ENCODE peak calls at places on chromosomes 2 and 18, in ten cellular contexts. D, W, X, Y, P, F, A, B, H and L are unnamed samples. For H3K27me3, the result is how much of the 10 kb centered on the place peaks cover.

GRCh38 chr2:23320058-23320457 is 64.9 kb upstream of the KLHL29 start:
- DNase-seq in F (no peak), H (no peak), W (no peak), X (no peak), A (no peak), D (no peak), B (no peak), P (peak), Y (no peak), L (no peak)

GRCh38 chr2:6787376-6787775 is 78.3 kb downstream of the CMPK2 start:
- DNase-seq in P (no peak), H (no peak), X (no peak), A (no peak), W (no peak), Y (no peak), D (no peak), F (no peak), B (no peak), L (no peak)

GRCh38 chr2:188122983-188123382 is 168.7 kb upstream of the GULP1 start:
- DNase-seq in Y (no peak), D (no peak), H (no peak), A (peak), F (no peak), B (no peak), X (no peak), W (no peak), P (no peak), L (no peak)

GRCh38 chr2:37523861-37524362 is 147.5 kb downstream of the CDC42EP3 start:
- DNase-seq in A (peak), B (no peak), Y (no peak), D (peak), X (no peak), F (no peak), W (no peak), H (peak), P (no peak), L (no peak)

GRCh38 chr18:3529597-3529996 is 79.6 kb downstream of the TGIF1 start:
- DNase-seq in X (no peak), P (no peak), W (no peak), H (no peak), F (no peak), A (no peak), B (no peak), Y (no peak), D (no peak), L (no peak)

GRCh38 chr2:46082531-46083485 is 214.4 kb upstream of the EPAS1 start:
- DNase-seq in H (no peak), D (no peak), F (no peak), B (no peak), X (no peak), A (peak), Y (no peak), W (no peak), P (no peak), L (no peak)

GRCh38 chr2:196336715-196337617 is 165.6 kb upstream of the STK17B start:
- DNase-seq in P (no peak), B (no peak), D (no peak), X (no peak), H (no peak), W (no peak), F (peak), Y (no peak), A (peak), L (no peak)

GRCh38 chr2:174764281-174765063 is at the start of gene CHRNA1:
- DNase-seq in Y (no peak), W (no peak), P (no peak), D (no peak), H (no peak), F (no peak), B (no peak), X (no peak), A (peak), L (no peak)

GRCh38 chr2:19356545-19357382 is 1.7 kb downstream of the OSR1 start:
- DNase-seq in H (no peak), F (no peak), W (no peak), Y (no peak), D (no peak), B (no peak), A (peak), X (no peak), P (peak), L (peak)

GRCh38 chr18:11689031-11689971 is at the start of gene GNAL:
- DNase-seq in Y (peak), B (peak), P (peak), W (peak), X (no peak), D (peak), A (peak), F (peak), H (peak), L (peak)

GRCh38 chr2:128306081-128306930 is 12.4 kb downstream of the HS6ST1 start:
- DNase-seq in P (peak), X (no peak), W (no peak), H (no peak), F (no peak), B (peak), A (peak), Y (peak), D (peak), L (peak)

GRCh38 chr2:148042219-148042618 is 21.3 kb downstream of the MBD5 start:
- DNase-seq in A (no peak), X (no peak), D (no peak), Y (no peak), W (no peak), F (no peak), H (no peak), B (no peak), P (no peak), L (no peak)

GRCh38 chr18:1618364-1618763 is 713.7 kb downstream of the ADCYAP1 start:
- DNase-seq in H (no peak), D (no peak), A (no peak), W (no peak), F (no peak), X (no peak), B (no peak), Y (no peak), P (no peak), L (no peak)

GRCh38 chr2:72886505-72887031 is 640 bp upstream of the SPR start:
- DNase-seq in B (no peak), P (no peak), X (no peak), D (no peak), H (no peak), W (no peak), F (no peak), A (no peak), Y (no peak), L (no peak)

GRCh38 chr2:60793169-60793568 is 37.1 kb downstream of the PAPOLG start:
- DNase-seq in X (no peak), F (no peak), A (no peak), Y (no peak), B (no peak), H (no peak), W (no peak), D (no peak), P (no peak), L (no peak)

GRCh38 chr2:169086893-169087467 is 17.6 kb downstream of the DHRS9 start:
- DNase-seq in H (no peak), A (no peak), Y (no peak), X (no peak), D (no peak), W (no peak), P (no peak), B (peak), F (no peak), L (no peak)

GRCh38 chr2:55460562-55460961 is 40.9 kb upstream of the CCDC88A start:
- DNase-seq in A (peak), H (no peak), P (no peak), W (no peak), X (no peak), D (no peak), B (no peak), Y (no peak), F (no peak), L (no peak)

GRCh38 chr2:176122633-176123482 is at the start of gene HOXD9:
- DNase-seq in D (peak), B (no peak), H (peak), A (no peak), X (no peak), P (peak), W (no peak), F (no peak), Y (peak), L (peak)
- H3K4me3 ChIP-seq in D (peak), B (peak), H (peak), A (peak), X (peak), P (peak), W (peak), F (peak), Y (peak), L (peak)

DNA sequence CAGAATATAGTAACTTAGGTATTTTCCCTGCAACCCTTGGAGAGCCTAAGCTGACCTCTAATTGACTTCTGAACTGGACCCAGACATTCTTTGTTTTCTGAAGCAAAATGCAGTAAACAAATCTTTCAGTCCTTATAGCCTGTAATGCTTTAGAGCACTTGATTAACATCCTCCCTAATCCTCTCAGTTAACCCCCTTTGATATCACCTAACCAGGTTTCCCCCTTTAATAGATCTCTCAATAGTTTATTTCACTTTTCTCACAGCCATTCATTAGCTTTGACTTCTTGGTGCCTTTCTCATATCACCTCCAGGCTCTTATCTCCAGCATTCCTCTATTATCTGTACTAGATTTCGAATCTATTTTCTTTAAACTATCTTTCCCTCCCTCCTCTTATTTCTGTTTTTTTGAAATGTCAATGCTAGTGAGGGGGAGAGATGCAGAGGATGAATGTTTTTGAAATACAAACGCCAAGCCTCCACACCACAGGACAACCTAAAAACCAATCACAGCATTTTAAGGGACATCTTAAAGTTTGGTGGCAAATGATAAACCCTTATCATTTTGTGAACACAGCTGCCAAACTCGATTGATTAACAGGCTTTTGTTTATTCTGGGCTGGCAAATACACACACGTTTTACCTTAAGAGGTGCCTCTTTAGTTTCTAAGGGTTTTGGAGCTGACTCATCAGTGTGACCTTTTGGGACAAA is 4.6 kb upstream of the MEIS1 start:
- DNase-seq in B (no peak), F (no peak), X (no peak), P (peak), D (no peak), Y (no peak), W (no peak), H (no peak), A (no peak), L (no peak)
- H3K27me3 ChIP-seq in B (half or more), F (under half), X (under half), P (under half), D (under half), Y (under half), W (under half), H (under half), A (under half), L (half or more)

GRCh38 chr2:1867141-1867540 is 122.8 kb upstream of the PXDN start:
- DNase-seq in A (no peak), B (no peak), W (no peak), P (no peak), F (no peak), D (no peak), H (no peak), X (no peak), Y (no peak), L (no peak)
- H3K27ac ChIP-seq in A (no peak), B (no peak), W (no peak), P (no peak), F (no peak), D (no peak), H (no peak), X (no peak), Y (no peak), L (no peak)

DNA sequence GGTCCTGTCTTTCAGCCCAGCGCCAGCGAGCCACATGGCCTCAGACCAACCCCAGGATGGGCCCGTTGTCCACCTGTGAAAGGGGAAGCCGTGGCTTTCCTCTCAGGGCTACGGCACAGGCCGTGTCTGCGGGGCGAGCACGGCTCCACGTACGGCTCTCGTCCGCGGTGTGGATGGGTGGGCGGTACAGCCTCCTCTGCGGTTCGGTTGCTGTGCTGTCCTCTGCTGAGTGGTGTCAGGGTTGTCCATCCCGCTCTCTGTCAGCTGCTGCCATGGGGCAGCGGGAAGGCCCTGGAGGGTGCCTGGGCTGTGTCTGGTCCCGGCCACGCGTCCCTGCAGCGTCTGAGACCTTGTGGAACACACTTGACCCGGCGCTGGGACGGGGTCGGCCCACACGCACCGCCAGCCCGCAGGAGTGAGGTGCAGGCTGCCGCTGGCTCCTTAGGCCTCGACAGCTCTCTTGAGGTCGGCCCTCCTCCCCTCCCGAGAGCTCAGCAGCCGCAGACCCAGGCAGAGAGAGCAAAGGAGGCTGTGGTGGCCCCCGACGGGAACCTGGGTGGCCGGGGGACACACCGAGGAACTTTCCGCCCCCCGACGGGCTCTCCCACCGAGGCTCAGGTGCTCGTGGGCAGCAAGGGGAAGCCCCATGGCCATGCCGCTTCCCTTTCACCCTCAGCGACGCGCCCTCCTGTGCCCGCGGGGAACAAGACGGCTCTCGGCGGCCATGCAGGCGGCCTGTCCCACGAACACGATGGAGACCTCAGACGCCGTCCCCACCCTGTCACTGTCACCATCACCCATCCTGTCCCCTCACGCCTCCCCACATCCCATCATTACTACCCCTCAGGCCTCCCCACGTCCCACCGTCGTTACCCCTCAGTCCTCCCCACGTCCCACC is 128.7 kb downstream of the NFATC1 start:
- DNase-seq in W (no peak), P (peak), X (peak), A (no peak), H (peak), B (peak), Y (peak), D (peak), F (no peak), L (no peak)
- H3K4me3 ChIP-seq in W (peak), P (no peak), X (peak), A (no peak), H (no peak), B (peak), Y (no peak), D (no peak), F (no peak), L (no peak)

GRCh38 chr2:95018861-95019550 is 6.5 kb upstream of the MAL start:
- DNase-seq in A (no peak), D (no peak), F (no peak), P (peak), X (no peak), B (peak), Y (no peak), H (no peak), W (no peak), L (peak)
- H3K27me3 ChIP-seq in A (under half), D (under half), F (under half), P (under half), X (under half), B (under half), Y (under half), H (under half), W (under half), L (under half)

GRCh38 chr2:11407413-11407812 is 58.5 kb downstream of the E2F6 start:
- DNase-seq in A (no peak), F (no peak), D (no peak), B (no peak), W (no peak), X (no peak), Y (no peak), P (no peak), H (no peak), L (no peak)
- H3K27ac ChIP-seq in A (no peak), F (no peak), D (no peak), B (peak), W (no peak), X (no peak), Y (peak), P (no peak), H (peak), L (peak)

GRCh38 chr2:98510322-98510662 is 65.6 kb downstream of the INPP4A start:
- DNase-seq in B (no peak), P (no peak), A (no peak), F (no peak), H (no peak), X (no peak), D (no peak), W (no peak), Y (no peak), L (no peak)

GRCh38 chr2:98514879-98515570 is 70.4 kb downstream of the INPP4A start:
- DNase-seq in D (peak), A (peak), W (no peak), B (no peak), X (no peak), F (no peak), P (no peak), H (no peak), Y (no peak), L (no peak)

GRCh38 chr2:98511981-98512380 is 67.3 kb downstream of the INPP4A start:
- DNase-seq in D (no peak), A (no peak), Y (no peak), W (no peak), B (no peak), X (no peak), H (no peak), P (no peak), F (no peak), L (no peak)

GRCh38 chr2:98514096-98514639 is 69.5 kb downstream of the INPP4A start:
- DNase-seq in D (no peak), H (no peak), B (no peak), P (peak), F (no peak), W (no peak), A (no peak), Y (no peak), X (no peak), L (no peak)

DNA sequence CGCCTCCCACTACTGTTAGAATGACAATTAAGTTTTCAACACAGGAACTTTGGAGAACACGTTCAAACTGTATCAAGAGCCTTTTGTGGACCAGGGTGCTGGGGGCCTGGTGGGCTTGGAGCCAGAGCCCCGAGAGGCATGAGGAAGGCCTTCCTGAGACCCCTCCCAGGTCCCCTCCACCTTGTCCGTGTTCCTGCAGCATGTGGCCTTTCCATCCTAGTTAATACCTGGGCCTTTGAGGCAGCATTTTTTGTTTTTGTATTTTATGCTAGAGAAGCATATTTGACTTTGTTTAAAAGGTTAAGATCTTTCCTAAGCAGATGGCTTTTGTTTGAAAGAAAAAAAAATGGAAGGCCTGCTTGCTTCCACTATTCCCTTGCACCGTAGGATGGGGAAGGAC is 68.0 kb downstream of the INPP4A start:
- DNase-seq in W (no peak), D (no peak), P (no peak), F (no peak), Y (no peak), H (no peak), A (no peak), X (no peak), B (no peak), L (no peak)
- H3K4me3 ChIP-seq in W (no peak), D (no peak), P (peak), F (no peak), Y (no peak), H (no peak), A (no peak), X (no peak), B (no peak), L (no peak)

GRCh38 chr2:219448776-219449476 is 14.3 kb downstream of the SPEG start:
- DNase-seq in H (no peak), F (peak), A (no peak), D (peak), X (no peak), Y (no peak), W (no peak), B (no peak), P (peak), L (no peak)
- H3K27me3 ChIP-seq in H (under half), F (under half), A (under half), D (under half), X (under half), Y (under half), W (under half), B (under half), P (under half), L (half or more)

GRCh38 chr2:62413116-62413663 is 92.8 kb downstream of the TMEM17 start:
- DNase-seq in H (no peak), F (no peak), P (no peak), W (no peak), D (no peak), A (no peak), Y (no peak), B (no peak), X (no peak), L (no peak)

GRCh38 chr2:62412347-62412742 is 93.7 kb downstream of the TMEM17 start:
- DNase-seq in P (no peak), D (no peak), Y (no peak), F (no peak), B (no peak), H (no peak), W (no peak), X (no peak), A (peak), L (no peak)

GRCh38 chr2:62410015-62410453 is 96.0 kb downstream of the TMEM17 start:
- DNase-seq in D (no peak), W (no peak), X (no peak), A (no peak), H (no peak), F (no peak), B (no peak), Y (no peak), P (no peak), L (no peak)

GRCh38 chr2:62409442-62409841 is 96.6 kb downstream of the TMEM17 start:
- DNase-seq in P (no peak), Y (no peak), B (no peak), A (peak), D (no peak), X (no peak), F (no peak), W (no peak), H (no peak), L (no peak)

DNA sequence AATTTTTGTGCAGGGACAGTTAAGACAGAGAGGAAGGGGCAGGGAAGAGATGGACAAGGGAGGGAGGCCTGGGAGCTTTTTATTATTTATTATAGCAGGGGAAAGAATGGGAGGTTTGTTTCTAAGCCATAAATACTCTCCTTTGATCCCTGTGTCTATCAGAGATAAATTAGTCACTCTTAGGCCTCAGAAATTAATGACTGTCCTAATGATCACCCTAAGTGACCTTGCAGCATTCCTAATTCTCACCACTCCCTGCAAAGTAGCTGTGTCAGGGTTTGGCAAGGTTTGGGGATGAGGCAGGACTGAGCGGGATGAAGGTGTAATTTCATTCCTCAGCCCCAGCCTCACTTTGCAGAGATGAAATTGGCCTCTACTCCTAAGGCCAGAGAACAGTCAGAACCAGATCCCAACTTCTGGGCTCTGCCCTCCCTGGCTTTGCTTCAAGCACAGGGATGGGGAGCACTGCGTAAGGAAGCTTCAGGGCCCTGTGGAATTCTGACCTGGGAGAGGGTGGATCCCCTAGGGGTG is 95.0 kb downstream of the TMEM17 start:
- DNase-seq in B (no peak), W (no peak), Y (no peak), F (peak), D (peak), P (no peak), A (no peak), X (no peak), H (no peak), L (no peak)
- H3K27ac ChIP-seq in B (peak), W (no peak), Y (no peak), F (peak), D (peak), P (peak), A (peak), X (no peak), H (peak), L (peak)